ENCODE peak calls at places on chromosome 11, in four cellular contexts. One of them, this sample, is unnamed.

GRCh38 chr11:134678152-134678551 is 266.1 kb upstream of the B3GAT1 start:
- DNase-seq in activated CD4-positive, alpha-beta T cell treated with anti-CD3 and anti-CD28 coated beads for 24 hours: no peak
- DNase-seq in heart right ventricle: no peak
- DNase-seq in Peyer's patch: no peak
- DNase-seq in this sample: no peak

GRCh38 chr11:763549-764321 is 13.6 kb downstream of the GATD1 start:
- DNase-seq in heart right ventricle: no peak
- DNase-seq in Peyer's patch: no peak
- DNase-seq in activated CD4-positive, alpha-beta T cell treated with anti-CD3 and anti-CD28 coated beads for 24 hours: no peak
- DNase-seq in this sample: no peak

GRCh38 chr11:65314501-65315203 is at the start of gene CDC42EP2:
- DNase-seq in Peyer's patch: peak; percentile 70
- DNase-seq in activated CD4-positive, alpha-beta T cell treated with anti-CD3 and anti-CD28 coated beads for 24 hours: peak; percentile 58
- DNase-seq in heart right ventricle: peak; percentile 93
- DNase-seq in this sample: peak; percentile 89

GRCh38 chr11:86811637-86812321 is 11.4 kb downstream of the PRSS23 start:
- DNase-seq in Peyer's patch: no peak
- DNase-seq in activated CD4-positive, alpha-beta T cell treated with anti-CD3 and anti-CD28 coated beads for 24 hours: no peak
- DNase-seq in heart right ventricle: no peak
- DNase-seq in this sample: peak; percentile 86

GRCh38 chr11:69001301-69002081 is 11.6 kb downstream of the MRGPRF start:
- DNase-seq in activated CD4-positive, alpha-beta T cell treated with anti-CD3 and anti-CD28 coated beads for 24 hours: no peak
- DNase-seq in Peyer's patch: no peak
- DNase-seq in heart right ventricle: no peak
- DNase-seq in this sample: no peak

GRCh38 chr11:64687204-64687603 is 35.8 kb downstream of the NRXN2 start:
- DNase-seq in activated CD4-positive, alpha-beta T cell treated with anti-CD3 and anti-CD28 coated beads for 24 hours: no peak
- DNase-seq in heart right ventricle: peak; percentile 58
- DNase-seq in Peyer's patch: no peak
- DNase-seq in this sample: no peak

GRCh38 chr11:43832536-43832935 is 48.1 kb upstream of the ALKBH3 start:
- DNase-seq in heart right ventricle: no peak
- DNase-seq in Peyer's patch: no peak
- DNase-seq in activated CD4-positive, alpha-beta T cell treated with anti-CD3 and anti-CD28 coated beads for 24 hours: no peak
- DNase-seq in this sample: no peak

GRCh38 chr11:126561327-126561893 is 205.9 kb downstream of the ST3GAL4 start:
- DNase-seq in heart right ventricle: no peak
- DNase-seq in activated CD4-positive, alpha-beta T cell treated with anti-CD3 and anti-CD28 coated beads for 24 hours: no peak
- DNase-seq in Peyer's patch: no peak
- DNase-seq in this sample: peak; percentile 3

GRCh38 chr11:118398797-118399564 is 2.4 kb upstream of the ATP5MG start:
- DNase-seq in activated CD4-positive, alpha-beta T cell treated with anti-CD3 and anti-CD28 coated beads for 24 hours: peak; percentile 18
- DNase-seq in Peyer's patch: no peak
- DNase-seq in heart right ventricle: no peak
- DNase-seq in this sample: peak; percentile 33

GRCh38 chr11:6205366-6205765 is at the start of gene C11orf42:
- DNase-seq in Peyer's patch: no peak
- DNase-seq in heart right ventricle: no peak
- DNase-seq in activated CD4-positive, alpha-beta T cell treated with anti-CD3 and anti-CD28 coated beads for 24 hours: no peak
- DNase-seq in this sample: no peak

GRCh38 chr11:66626382-66626781 is 10.0 kb downstream of the RBM14 start:
- DNase-seq in Peyer's patch: no peak
- DNase-seq in heart right ventricle: no peak
- DNase-seq in activated CD4-positive, alpha-beta T cell treated with anti-CD3 and anti-CD28 coated beads for 24 hours: no peak
- DNase-seq in this sample: no peak

GRCh38 chr11:77130763-77131513 is 2.9 kb downstream of the MYO7A start:
- DNase-seq in heart right ventricle: peak; percentile 82
- DNase-seq in activated CD4-positive, alpha-beta T cell treated with anti-CD3 and anti-CD28 coated beads for 24 hours: no peak
- DNase-seq in Peyer's patch: no peak
- DNase-seq in this sample: no peak

GRCh38 chr11:44989831-44990566 is 39.3 kb upstream of the TP53I11 start:
- DNase-seq in activated CD4-positive, alpha-beta T cell treated with anti-CD3 and anti-CD28 coated beads for 24 hours: no peak
- DNase-seq in Peyer's patch: no peak
- DNase-seq in heart right ventricle: peak; percentile 84
- DNase-seq in this sample: no peak

GRCh38 chr11:10777806-10778205 is 26.8 kb downstream of the CTR9 start:
- DNase-seq in Peyer's patch: no peak
- DNase-seq in heart right ventricle: no peak
- DNase-seq in activated CD4-positive, alpha-beta T cell treated with anti-CD3 and anti-CD28 coated beads for 24 hours: no peak
- DNase-seq in this sample: no peak

GRCh38 chr11:22459053-22459452 is 120.9 kb downstream of the SLC17A6 start:
- DNase-seq in Peyer's patch: no peak
- DNase-seq in heart right ventricle: no peak
- DNase-seq in activated CD4-positive, alpha-beta T cell treated with anti-CD3 and anti-CD28 coated beads for 24 hours: no peak
- DNase-seq in this sample: no peak

GRCh38 chr11:69963533-69964246 is 114.4 kb upstream of the ANO1 start:
- DNase-seq in Peyer's patch: no peak
- DNase-seq in activated CD4-positive, alpha-beta T cell treated with anti-CD3 and anti-CD28 coated beads for 24 hours: no peak
- DNase-seq in heart right ventricle: no peak
- DNase-seq in this sample: no peak

This sample was measured in small intestine.